ENCODE peak calls at places on chromosome 19, in five cellular contexts. D is fibroblast of villous mesenchyme, E is cardiac fibroblast, L is astrocyte of the cerebellum, A is GM06990. S is an unnamed sample.

GRCh38 chr19:46060012-46060411 is 19.2 kb upstream of the IGFL4 start:
- DNase-seq in A (no peak), D (no peak), E (no peak), L (no peak), S (no peak)

GRCh38 chr19:16216744-16217670 is 19.3 kb downstream of the AP1M1 start:
- DNase-seq in A (no peak), D (no peak), E (no peak), L (no peak), S (no peak)

GRCh38 chr19:40223135-40223822 is 3.2 kb downstream of the CCNP start:
- DNase-seq in D (no peak), L (no peak), E (no peak), A (no peak), S (no peak)

GRCh38 chr19:46035986-46036744 is 4.6 kb downstream of the IGFL4 start:
- DNase-seq in L (no peak), A (no peak), E (no peak), D (no peak), S (no peak)

GRCh38 chr19:14383556-14383897 is 2.3 kb downstream of the ADGRE5 start:
- DNase-seq in L (no peak), E (peak), A (no peak), D (peak), S (peak)

GRCh38 chr19:2477141-2477710 is 1.3 kb downstream of the GADD45B start:
- DNase-seq in D (peak), A (no peak), E (peak), L (no peak), S (peak)

GRCh38 chr19:17835182-17836006 is 12.4 kb downstream of the JAK3 start:
- DNase-seq in D (no peak), A (no peak), L (no peak), E (peak), S (no peak)

GRCh38 chr19:50239916-50240585 is 36.6 kb downstream of the MYH14 start:
- DNase-seq in L (no peak), A (no peak), D (no peak), E (no peak), S (no peak)

GRCh38 chr19:44661904-44662303 is 9.4 kb upstream of the CEACAM19 start:
- DNase-seq in D (peak), E (no peak), L (no peak), A (no peak), S (no peak)

GRCh38 chr19:32201661-32202060 is 143.7 kb upstream of the ZNF507 start:
- DNase-seq in L (no peak), E (no peak), D (no peak), A (no peak), S (no peak)

GRCh38 chr19:32199501-32200040 is 145.8 kb upstream of the ZNF507 start:
- DNase-seq in L (no peak), E (no peak), A (no peak), D (no peak), S (no peak)

GRCh38 chr19:32202244-32202643 is 143.2 kb upstream of the ZNF507 start:
- DNase-seq in A (no peak), L (no peak), E (no peak), D (no peak), S (no peak)

GRCh38 chr19:32201211-32201610 is 144.2 kb upstream of the ZNF507 start:
- DNase-seq in L (no peak), E (no peak), A (no peak), D (no peak), S (no peak)

DNA sequence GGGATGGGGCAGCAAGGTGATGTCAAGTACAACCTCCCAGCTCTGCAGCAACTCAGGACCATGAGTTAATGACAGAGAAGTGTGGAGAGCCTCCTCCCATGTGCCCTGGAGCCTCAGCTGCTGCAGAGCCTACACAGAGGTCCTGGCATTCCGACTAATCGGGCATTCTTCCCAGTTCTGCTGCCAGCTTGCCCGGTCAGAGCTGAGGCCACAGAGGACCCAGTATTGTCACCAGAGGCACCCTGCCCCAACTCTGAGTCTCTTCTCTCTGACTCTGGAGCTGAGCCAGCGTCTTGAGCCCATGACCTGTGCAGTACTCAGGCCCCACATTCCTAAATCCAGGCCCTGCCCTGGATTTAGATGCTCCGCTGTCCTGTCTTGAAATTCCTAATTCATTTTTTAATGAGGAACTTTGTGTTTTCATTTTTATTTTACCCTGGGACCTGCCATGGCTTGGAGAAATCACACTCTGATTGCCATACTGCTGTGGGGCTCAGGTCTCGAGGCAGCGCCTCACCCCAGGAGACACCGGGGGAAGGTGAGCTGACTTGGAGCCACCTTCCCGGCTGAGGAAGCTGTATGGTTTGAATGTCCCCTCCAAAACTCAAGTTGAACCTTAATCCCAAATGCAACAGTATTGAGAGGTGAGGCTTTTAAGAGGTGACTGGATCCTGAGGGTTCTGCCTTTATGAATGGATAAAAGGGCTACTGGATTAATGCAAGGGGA is 144.9 kb upstream of the ZNF507 start:
- DNase-seq in L (no peak), A (no peak), E (no peak), D (no peak), S (no peak)
- TF ChIP-seq CTCF in L (no peak), A (no peak), E (no peak), D (no peak), S (no peak)

DNA sequence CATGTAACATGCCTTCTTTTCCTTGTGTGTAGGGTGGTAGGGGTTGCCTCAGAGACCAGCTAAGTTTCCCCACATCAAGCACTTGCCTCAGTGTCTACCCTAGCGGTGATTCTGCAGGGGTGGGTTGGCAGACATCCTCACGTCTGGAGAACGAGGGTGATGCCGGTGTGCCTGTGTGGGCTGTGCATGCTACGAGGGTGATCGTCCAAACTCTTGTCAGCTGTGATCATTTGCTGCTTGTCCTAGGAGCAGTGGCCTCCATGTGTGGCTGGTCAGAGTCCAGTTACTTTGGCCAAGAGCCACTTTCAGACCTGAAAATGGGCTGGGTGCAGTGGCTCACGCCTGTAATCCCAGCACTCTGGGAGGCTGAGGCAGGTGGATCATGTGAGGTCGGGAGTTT is 5.1 kb downstream of the GPI start:
- DNase-seq in L (no peak), E (no peak), A (no peak), D (no peak), S (no peak)
- H3K4me3 ChIP-seq in L (no peak), E (no peak), A (no peak), D (no peak), S (no peak)

DNA sequence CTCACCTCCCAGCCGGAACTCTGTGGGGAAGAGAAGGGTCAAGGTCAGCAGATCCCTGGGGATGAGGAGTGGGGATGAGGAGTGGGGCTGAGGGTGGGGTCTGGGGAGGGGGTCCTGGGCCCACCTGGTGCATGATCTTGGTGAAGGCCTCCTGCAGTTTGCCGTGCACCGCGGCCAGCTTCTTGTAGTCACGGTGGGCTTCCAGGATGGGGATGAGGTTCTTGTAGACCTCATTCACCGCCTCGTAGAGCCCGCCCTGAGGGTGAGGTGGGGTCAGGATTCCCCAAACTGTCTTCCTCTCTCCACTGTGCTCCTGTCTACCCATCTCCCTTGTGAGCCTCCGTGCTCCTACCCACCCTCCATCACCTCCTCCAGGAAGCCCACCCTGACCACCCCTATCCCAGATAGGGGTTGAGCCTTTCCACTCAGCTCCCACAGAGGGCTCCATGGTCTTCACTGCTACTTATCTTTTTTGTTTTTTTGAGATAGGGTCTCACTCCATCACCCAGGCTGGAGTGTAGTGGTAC is 6.8 kb upstream of the KANK2 start:
- DNase-seq in E (no peak), D (no peak), A (no peak), L (no peak), S (no peak)
- TF ChIP-seq CTCF in E (no peak), D (no peak), A (no peak), L (no peak), S (no peak)

GRCh38 chr19:19459707-19460251 is 54.3 kb downstream of the GATAD2A start:
- DNase-seq in A (no peak), D (peak), L (no peak), E (peak), S (peak)
- H3K4me3 ChIP-seq in A (peak), D (no peak), L (no peak), E (no peak), S (no peak)

DNA sequence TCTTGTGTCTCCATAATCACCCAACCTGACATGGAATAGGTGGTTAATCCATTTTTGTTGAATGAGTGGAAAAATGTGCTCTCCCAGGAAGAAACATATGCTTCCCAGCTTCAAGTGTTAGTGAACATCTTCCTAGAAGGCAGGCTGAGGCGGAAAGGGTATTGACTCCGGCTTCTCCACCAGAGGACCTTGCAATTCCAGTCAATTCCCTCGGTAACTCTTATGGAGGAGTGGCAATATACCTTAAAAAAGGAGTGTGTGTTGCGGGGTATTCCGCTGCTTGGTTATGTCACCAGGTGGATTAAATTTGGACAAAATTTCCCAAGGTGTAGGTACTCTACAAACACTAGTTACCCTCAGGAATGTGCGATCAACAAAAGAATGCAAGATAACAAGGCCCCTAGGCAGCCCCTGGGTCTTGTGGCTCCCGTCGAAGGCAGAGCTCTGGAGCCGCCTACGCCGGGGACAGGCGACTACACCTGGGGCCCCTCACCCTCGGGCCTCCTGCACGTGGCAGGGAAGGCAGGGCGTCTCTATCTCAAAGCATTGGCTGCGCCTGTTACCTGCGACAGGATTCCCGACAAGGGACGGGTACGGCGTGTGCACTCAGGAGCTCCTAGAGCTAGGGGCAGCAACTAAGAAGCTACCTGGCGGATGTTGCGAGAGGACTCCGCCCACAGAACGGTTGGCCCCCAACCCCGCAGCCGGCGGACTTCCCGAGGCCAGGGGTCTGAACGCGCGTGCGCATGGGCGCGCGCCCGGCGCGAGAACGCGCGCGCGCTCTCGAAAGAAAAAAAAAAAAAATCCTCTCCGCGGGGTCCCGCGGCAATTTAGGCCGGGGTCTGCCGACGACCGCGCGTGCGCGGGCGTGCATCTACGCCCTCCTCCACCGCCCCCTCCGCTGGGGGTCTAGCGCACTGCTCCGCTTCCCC is at the start of gene WDR87:
- DNase-seq in A (peak), E (peak), D (no peak), L (no peak), S (peak)
- TF ChIP-seq CTCF in A (no peak), E (no peak), D (no peak), L (peak), S (no peak)

GRCh38 chr19:13102666-13103584 is at the start of gene LYL1:
- DNase-seq in D (peak), E (no peak), A (peak), L (no peak), S (peak)

GRCh38 chr19:13100871-13101589 is 1.6 kb downstream of the LYL1 start:
- DNase-seq in L (no peak), E (no peak), A (no peak), D (no peak), S (peak)

GRCh38 chr19:13100031-13100588 is 2.5 kb downstream of the LYL1 start:
- DNase-seq in A (peak), E (peak), D (no peak), L (no peak), S (peak)

GRCh38 chr19:13102416-13102665 is 317 bp downstream of the LYL1 start:
- DNase-seq in L (no peak), D (no peak), E (peak), A (no peak), S (no peak)

GRCh38 chr19:13101590-13102415 is 855 bp downstream of the LYL1 start:
- DNase-seq in D (no peak), A (no peak), L (no peak), E (no peak), S (no peak)
- H3K4me3 ChIP-seq in D (peak), A (peak), L (no peak), E (peak), S (no peak)

GRCh38 chr19:30693179-30693578 is 321.0 kb downstream of the ZNF536 start:
- DNase-seq in E (no peak), D (no peak), L (no peak), A (no peak), S (no peak)

GRCh38 chr19:30694156-30694555 is 322.0 kb downstream of the ZNF536 start:
- DNase-seq in A (no peak), E (no peak), D (no peak), L (no peak), S (no peak)

GRCh38 chr19:30699871-30700280 is 327.7 kb downstream of the ZNF536 start:
- DNase-seq in E (no peak), A (no peak), L (no peak), D (no peak), S (no peak)

GRCh38 chr19:30695171-30695875 is 323.1 kb downstream of the ZNF536 start:
- DNase-seq in L (no peak), E (no peak), A (no peak), D (no peak), S (no peak)

GRCh38 chr19:30696514-30696913 is 324.3 kb downstream of the ZNF536 start:
- DNase-seq in A (no peak), D (no peak), E (no peak), L (no peak), S (peak)
- TF ChIP-seq CTCF in A (peak), D (peak), E (peak), L (peak), S (no peak)

S was measured in mucosa of descending colon.